ENCODE peak calls at places on chromosomes 3 and 15, in seven cellular contexts. S is H1, Z is HCT116, D is HepG2, H is K562, L is T47D, T is GM12878. N is an unnamed sample.

GRCh38 chr15:83300826-83301225 is 16.4 kb upstream of the BNC1 start:
- DNase-seq in S (no peak), Z (no peak), D (no peak), H (no peak), L (no peak), T (no peak), N (no peak)

GRCh38 chr3:108509263-108509662 is 1.1 kb downstream of the MYH15 start:
- DNase-seq in S (no peak), Z (no peak), D (no peak), H (no peak), L (no peak), T (no peak), N (peak; percentile 52)

GRCh38 chr15:39251413-39252197 is 329.3 kb upstream of the THBS1 start:
- DNase-seq in S (no peak), Z (no peak), D (no peak), H (no peak), L (no peak), T (peak; percentile 26), N (no peak)

GRCh38 chr3:48039487-48040190 is 23.4 kb upstream of the MAP4 start:
- DNase-seq in S (no peak), Z (peak; percentile 74), D (peak; percentile 97), H (no peak), L (no peak), T (no peak), N (no peak)

GRCh38 chr3:10548997-10549396 is 43.6 kb upstream of the ATP2B2 start:
- DNase-seq in S (no peak), Z (peak; percentile 16), D (no peak), H (no peak), L (no peak), T (no peak), N (no peak)

GRCh38 chr3:186411994-186412393 is 50.0 kb upstream of the DGKG start:
- DNase-seq in S (no peak), Z (no peak), D (no peak), H (no peak), L (no peak), T (no peak), N (no peak)

GRCh38 chr15:52392008-52392687 is 96.5 kb upstream of the MYO5C start:
- DNase-seq in S (peak; percentile 49), Z (no peak), D (no peak), H (no peak), L (peak; percentile 60), T (no peak), N (no peak)

GRCh38 chr15:92098869-92099268 is 245.4 kb downstream of the SLCO3A1 start:
- DNase-seq in S (no peak), Z (no peak), D (no peak), H (no peak), L (no peak), T (no peak), N (peak; percentile 49)

GRCh38 chr3:32334675-32335074 is 57.0 kb upstream of the CMTM7 start:
- DNase-seq in S (no peak), Z (no peak), D (no peak), H (peak; percentile 43), L (peak; percentile 39), T (no peak), N (no peak)

GRCh38 chr3:128447561-128448013 is 19.1 kb downstream of the DNAJB8 start:
- DNase-seq in S (no peak), Z (no peak), D (no peak), H (no peak), L (no peak), T (peak; percentile 45), N (no peak)

GRCh38 chr3:49378249-49378899 is 20.2 kb upstream of the GPX1 start:
- DNase-seq in S (no peak), Z (no peak), D (peak; percentile 18), H (no peak), L (no peak), T (no peak), N (no peak)

GRCh38 chr15:98927990-98928389 is 79.6 kb downstream of the PGPEP1L start:
- DNase-seq in S (no peak), Z (no peak), D (no peak), H (no peak), L (no peak), T (no peak), N (no peak)

GRCh38 chr15:63277893-63278505 is 594 bp downstream of the APH1B start:
- DNase-seq in S (no peak), Z (no peak), D (no peak), H (no peak), L (peak; percentile 25), T (no peak), N (no peak)

GRCh38 chr15:22262613-22263020 is 182.3 kb downstream of the OR4M2 start:
- DNase-seq in S (no peak), Z (no peak), D (no peak), H (no peak), L (peak; percentile 85), T (no peak), N (no peak)

GRCh38 chr3:123027292-123028232 is at the start of gene SEMA5B:
- DNase-seq in S (no peak), Z (no peak), D (no peak), H (peak; percentile 30), L (peak; percentile 18), T (no peak), N (peak; percentile 85)

GRCh38 chr3:194588236-194588635 is 45.0 kb downstream of the TMEM44 start:
- DNase-seq in S (no peak), Z (no peak), D (no peak), H (no peak), L (no peak), T (no peak), N (no peak)

GRCh38 chr15:62775932-62776331 is 266.6 kb upstream of the TPM1 start:
- DNase-seq in S (no peak), Z (no peak), D (no peak), H (no peak), L (no peak), T (no peak), N (no peak)

GRCh38 chr15:95601525-95601924 is 729.0 kb upstream of the NR2F2 start:
- DNase-seq in S (no peak), Z (no peak), D (no peak), H (no peak), L (no peak), T (no peak), N (no peak)
- TF ChIP-seq JUND in S (no peak), Z (no peak), D (no peak), H (no peak), L (no peak), T (no peak), N (no peak)

GRCh38 chr15:69802432-69802831 is 295.3 kb downstream of the TLE3 start:
- DNase-seq in S (no peak), Z (no peak), D (no peak), H (no peak), L (no peak), T (no peak), N (no peak)
- TF ChIP-seq JUND in S (no peak), Z (no peak), D (no peak), H (no peak), L (no peak), T (no peak), N (no peak)

GRCh38 chr15:24857777-24858176 is 97.0 kb upstream of the SNRPN start:
- DNase-seq in S (peak; percentile 79), Z (no peak), D (no peak), H (no peak), L (no peak), T (no peak), N (no peak)

GRCh38 chr15:24857094-24857437 is 97.7 kb upstream of the SNRPN start:
- DNase-seq in S (no peak), Z (no peak), D (no peak), H (no peak), L (no peak), T (no peak), N (no peak)

GRCh38 chr15:24861014-24861690 is 93.6 kb upstream of the SNRPN start:
- DNase-seq in S (no peak), Z (no peak), D (no peak), H (no peak), L (peak; percentile 35), T (no peak), N (no peak)

GRCh38 chr15:24858737-24859601 is 95.8 kb upstream of the SNRPN start:
- DNase-seq in S (no peak), Z (no peak), D (no peak), H (no peak), L (no peak), T (no peak), N (no peak)

GRCh38 chr15:24856397-24857093 is 98.2 kb upstream of the SNRPN start:
- DNase-seq in S (peak; percentile 97), Z (no peak), D (no peak), H (no peak), L (no peak), T (no peak), N (peak; percentile 52)
- TF ChIP-seq JUND in S (no peak), Z (no peak), D (no peak), H (no peak), L (no peak), T (no peak), N (no peak)

DNA sequence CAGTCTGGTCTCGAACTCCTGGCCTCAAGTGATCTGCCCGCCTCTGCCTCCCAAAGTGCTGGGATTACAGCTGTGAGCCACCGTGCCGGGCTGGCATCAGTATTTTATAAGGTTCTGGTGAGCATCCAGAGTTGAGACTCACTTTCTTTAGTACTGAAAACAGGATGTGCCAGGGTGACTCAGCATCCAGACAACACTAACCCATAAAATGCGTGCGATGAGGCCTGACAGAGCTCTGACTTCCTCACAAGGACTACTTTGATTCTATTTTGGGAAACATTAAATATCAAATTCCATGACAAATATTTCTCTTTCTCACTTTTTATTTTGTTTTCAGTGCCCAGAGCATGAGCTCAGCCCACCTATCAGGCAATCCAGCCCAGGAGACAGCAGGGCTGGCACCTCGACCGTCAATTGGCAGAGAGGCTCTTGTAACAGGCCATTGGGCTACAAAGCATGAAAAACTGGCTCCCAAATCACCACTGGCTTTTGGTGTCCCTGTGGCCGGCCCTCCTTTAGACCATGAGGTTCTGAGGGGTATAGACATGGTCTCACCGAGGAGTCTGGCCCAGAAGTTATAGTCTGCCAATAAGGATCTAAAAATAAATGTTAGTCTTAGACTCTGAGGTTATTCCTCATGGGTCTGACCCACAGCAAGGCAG is 75.0 kb downstream of the FEM1B start:
- DNase-seq in S (no peak), Z (peak; percentile 35), D (no peak), H (no peak), L (no peak), T (peak; percentile 21), N (no peak)
- TF ChIP-seq JUND in S (no peak), Z (peak; percentile 61), D (no peak), H (no peak), L (no peak), T (no peak), N (peak; percentile 88)

GRCh38 chr15:55917881-55918296 is 75.5 kb downstream of the NEDD4 start:
- DNase-seq in S (no peak), Z (peak; percentile 35), D (peak; percentile 58), H (peak; percentile 14), L (peak; percentile 61), T (no peak), N (peak; percentile 23)
- TF ChIP-seq JUND in S (no peak), Z (no peak), D (no peak), H (no peak), L (no peak), T (no peak), N (no peak)

GRCh38 chr3:130537609-130538304 is 20.8 kb downstream of the COL6A6 start:
- DNase-seq in S (no peak), Z (no peak), D (no peak), H (no peak), L (no peak), T (no peak), N (no peak)
- TF ChIP-seq JUND in S (no peak), Z (no peak), D (no peak), H (no peak), L (no peak), T (no peak), N (no peak)